ENCODE peak calls at places on chromosomes 12 and 14, in eight cellular contexts. One of them, this sample, is unnamed.

GRCh38 chr14:101369194-101369915 is 191.9 kb upstream of the DIO3 start:
- DNase-seq in NCI-H1092: no peak
- DNase-seq in left colon: no peak
- DNase-seq in fibroblast of gingiva: no peak
- DNase-seq in iPS-NIHi11: no peak
- DNase-seq in GM23338: no peak
- DNase-seq in endothelial cell: no peak
- DNase-seq in GM19239: no peak
- DNase-seq in this sample: no peak

GRCh38 chr12:22287056-22287455 is 47.5 kb downstream of the ST8SIA1 start:
- DNase-seq in NCI-H1092: no peak
- DNase-seq in endothelial cell: no peak
- DNase-seq in GM19239: no peak
- DNase-seq in iPS-NIHi11: no peak
- DNase-seq in fibroblast of gingiva: no peak
- DNase-seq in left colon: no peak
- DNase-seq in GM23338: no peak
- DNase-seq in this sample: no peak

GRCh38 chr14:38291681-38292459 is 36.0 kb upstream of the CLEC14A start:
- DNase-seq in NCI-H1092: no peak
- DNase-seq in GM23338: no peak
- DNase-seq in fibroblast of gingiva: no peak
- DNase-seq in GM19239: no peak
- DNase-seq in endothelial cell: no peak
- DNase-seq in iPS-NIHi11: no peak
- DNase-seq in left colon: no peak
- DNase-seq in this sample: no peak

GRCh38 chr12:44000309-44000952 is 164.6 kb downstream of the TMEM117 start:
- DNase-seq in NCI-H1092: peak
- DNase-seq in fibroblast of gingiva: peak
- DNase-seq in GM23338: peak
- DNase-seq in GM19239: peak
- DNase-seq in left colon: peak
- DNase-seq in iPS-NIHi11: peak
- DNase-seq in endothelial cell: peak
- DNase-seq in this sample: peak

GRCh38 chr12:29148958-29149690 is at the start of gene FAR2:
- DNase-seq in NCI-H1092: peak
- DNase-seq in left colon: peak
- DNase-seq in fibroblast of gingiva: peak
- DNase-seq in iPS-NIHi11: peak
- DNase-seq in endothelial cell: peak
- DNase-seq in GM23338: peak
- DNase-seq in GM19239: peak
- DNase-seq in this sample: peak

GRCh38 chr12:94140556-94140955 is 7.8 kb upstream of the PLXNC1 start:
- DNase-seq in left colon: peak
- DNase-seq in endothelial cell: peak
- DNase-seq in GM23338: peak
- DNase-seq in iPS-NIHi11: peak
- DNase-seq in NCI-H1092: no peak
- DNase-seq in fibroblast of gingiva: no peak
- DNase-seq in GM19239: peak
- DNase-seq in this sample: peak

GRCh38 chr12:56346663-56347062 is 8.0 kb downstream of the IL23A start:
- DNase-seq in iPS-NIHi11: no peak
- DNase-seq in GM23338: peak
- DNase-seq in fibroblast of gingiva: no peak
- DNase-seq in endothelial cell: no peak
- DNase-seq in GM19239: no peak
- DNase-seq in left colon: no peak
- DNase-seq in NCI-H1092: no peak
- DNase-seq in this sample: no peak

GRCh38 chr12:130819681-130820080 is 19.4 kb downstream of the STX2 start:
- DNase-seq in endothelial cell: no peak
- DNase-seq in left colon: no peak
- DNase-seq in NCI-H1092: no peak
- DNase-seq in fibroblast of gingiva: no peak
- DNase-seq in iPS-NIHi11: no peak
- DNase-seq in GM19239: no peak
- DNase-seq in GM23338: no peak
- DNase-seq in this sample: no peak

GRCh38 chr12:104827587-104827986 is 130.5 kb downstream of the SLC41A2 start:
- DNase-seq in NCI-H1092: no peak
- DNase-seq in left colon: no peak
- DNase-seq in endothelial cell: peak
- DNase-seq in GM19239: no peak
- DNase-seq in fibroblast of gingiva: no peak
- DNase-seq in iPS-NIHi11: peak
- DNase-seq in GM23338: peak
- DNase-seq in this sample: no peak

This sample was measured in GM13977.